ENCODE peak calls at places on chromosomes 2 and 18, in eight cellular contexts. I, J, T, S, G, R, H and P are unnamed samples.

GRCh38 chr2:238926761-238927611 is 79.1 kb downstream of the TWIST2 start:
- DNase-seq in T (no peak), H (no peak), J (no peak), I (peak; percentile 55), R (no peak), S (no peak), G (no peak), P (no peak)

GRCh38 chr2:218465987-218466633 is 47.2 kb downstream of the VIL1 start:
- DNase-seq in G (no peak), T (no peak), H (peak; percentile 44), J (peak; percentile 2), I (no peak), R (no peak), S (peak; percentile 44), P (no peak)

GRCh38 chr2:99350194-99350593 is 13.0 kb downstream of the EIF5B start:
- DNase-seq in S (no peak), T (no peak), R (no peak), I (no peak), H (no peak), J (no peak), G (no peak), P (no peak)

GRCh38 chr2:200125463-200125862 is 170.1 kb downstream of the MAIP1 start:
- DNase-seq in T (no peak), G (no peak), H (no peak), R (no peak), S (no peak), I (no peak), J (no peak), P (no peak)

GRCh38 chr2:129923265-129924141 is 56.0 kb upstream of the RAB6C start:
- DNase-seq in J (peak; percentile 73), G (no peak), S (peak; percentile 40), R (no peak), T (peak; percentile 46), I (no peak), H (peak; percentile 43), P (no peak)

GRCh38 chr2:230700447-230700846 is 12.2 kb upstream of the CAB39 start:
- DNase-seq in R (no peak), G (no peak), J (no peak), S (peak; percentile 64), H (peak; percentile 46), I (no peak), T (no peak), P (no peak)

GRCh38 chr2:95344656-95345055 is 47.5 kb downstream of the KCNIP3 start:
- DNase-seq in J (no peak), G (no peak), T (no peak), I (peak; percentile 34), R (no peak), H (no peak), S (no peak), P (no peak)

GRCh38 chr2:232230557-232230956 is 148.0 kb upstream of the ALPP start:
- DNase-seq in I (no peak), J (peak; percentile 68), H (no peak), S (no peak), R (no peak), T (no peak), G (peak; percentile 49), P (no peak)

GRCh38 chr18:49177812-49178211 is 227.0 kb upstream of the SMAD7 start:
- DNase-seq in H (peak; percentile 73), G (no peak), R (no peak), I (no peak), J (no peak), T (no peak), S (peak; percentile 60), P (no peak)

GRCh38 chr2:199842631-199843030 is 8.4 kb downstream of the FTCDNL1 start:
- DNase-seq in G (no peak), R (no peak), J (no peak), T (no peak), H (no peak), S (no peak), I (no peak), P (no peak)

GRCh38 chr2:32743480-32744236 is 115.8 kb downstream of the TTC27 start:
- DNase-seq in I (no peak), J (no peak), G (no peak), R (no peak), H (no peak), S (peak; percentile 8), T (no peak), P (no peak)

GRCh38 chr2:69204654-69205053 is 182.4 kb downstream of the GFPT1 start:
- DNase-seq in H (no peak), R (no peak), S (no peak), T (no peak), J (no peak), I (no peak), G (no peak), P (no peak)

GRCh38 chr18:48488388-48488850 is 50.4 kb upstream of the CTIF start:
- DNase-seq in R (peak; percentile 75), J (peak; percentile 94), H (peak; percentile 73), T (peak; percentile 93), S (peak; percentile 91), I (peak; percentile 93), G (peak; percentile 95), P (peak; percentile 20)

GRCh38 chr2:212484563-212485080 is 54.0 kb downstream of the ERBB4 start:
- DNase-seq in S (no peak), J (peak; percentile 10), T (no peak), H (peak; percentile 26), I (no peak), G (no peak), R (no peak), P (no peak)

GRCh38 chr2:195532628-195533271 is 124.3 kb upstream of the SLC39A10 start:
- DNase-seq in T (no peak), H (peak; percentile 38), S (peak; percentile 7), I (no peak), G (no peak), J (peak; percentile 46), R (no peak), P (no peak)

GRCh38 chr2:197286805-197287595 is 23.6 kb downstream of the ANKRD44 start:
- DNase-seq in T (peak; percentile 78), J (no peak), G (peak; percentile 59), R (no peak), I (no peak), H (peak; percentile 88), S (peak; percentile 93), P (peak; percentile 45)

GRCh38 chr2:145190031-145190703 is 670.2 kb upstream of the ZEB2 start:
- DNase-seq in R (no peak), H (no peak), J (no peak), I (no peak), G (no peak), S (peak; percentile 48), T (no peak), P (no peak)

GRCh38 chr2:239394346-239394945 is 6.4 kb downstream of the HDAC4 start:
- DNase-seq in I (peak; percentile 59), T (no peak), G (no peak), S (no peak), H (peak; percentile 8), J (no peak), R (no peak), P (peak; percentile 39)

GRCh38 chr2:40957508-40957907 is 505.6 kb upstream of the SLC8A1 start:
- DNase-seq in H (peak; percentile 3), J (no peak), G (no peak), R (peak; percentile 41), I (no peak), T (no peak), S (peak; percentile 43), P (no peak)

GRCh38 chr18:64090876-64091275 is 58.0 kb downstream of the LINC00305 start:
- DNase-seq in J (no peak), S (no peak), R (no peak), I (no peak), G (no peak), H (no peak), T (no peak), P (no peak)

GRCh38 chr2:121530210-121530562 is 494 bp upstream of the RNU4ATAC start:
- DNase-seq in H (peak; percentile 85), S (no peak), T (peak; percentile 69), I (peak; percentile 90), J (peak; percentile 85), G (peak; percentile 66), R (peak; percentile 82), P (no peak)

GRCh38 chr2:127014630-127015029 is 92.3 kb downstream of the BIN1 start:
- DNase-seq in H (peak; percentile 99), S (peak; percentile 100), T (no peak), G (no peak), R (no peak), J (no peak), I (no peak), P (no peak)

GRCh38 chr2:30661173-30662107 is 145.8 kb downstream of the CAPN13 start:
- DNase-seq in I (no peak), R (no peak), H (peak; percentile 26), T (peak; percentile 23), G (no peak), J (no peak), S (peak; percentile 45), P (no peak)

GRCh38 chr2:39683022-39683699 is 17.4 kb downstream of the TMEM178A start:
- DNase-seq in J (no peak), I (no peak), H (no peak), G (no peak), S (no peak), R (no peak), T (no peak), P (no peak)

GRCh38 chr2:10123281-10123680 is 742 bp downstream of the RRM2 start:
- DNase-seq in T (no peak), S (no peak), H (peak; percentile 30), J (no peak), R (no peak), G (no peak), I (no peak), P (no peak)

GRCh38 chr2:165889761-165890242 is 63.8 kb downstream of the TTC21B start:
- DNase-seq in H (no peak), S (no peak), G (no peak), I (no peak), R (no peak), T (no peak), J (no peak), P (no peak)
- H3K36me3 ChIP-seq in H (peaks cover 6% of the 10 kb centered on the region), S (no peaks in the 10 kb centered on the region), G (peaks cover 59% of the 10 kb centered on the region), I (peaks cover 7% of the 10 kb centered on the region), R (peaks cover 55% of the 10 kb centered on the region), T (peaks cover 31% of the 10 kb centered on the region), J (no peaks in the 10 kb centered on the region), P (peaks cover 28% of the 10 kb centered on the region)

GRCh38 chr2:49914281-49914680 is 760.0 kb upstream of the FSHR start:
- DNase-seq in G (no peak), I (no peak), H (peak; percentile 49), S (peak; percentile 87), T (no peak), R (no peak), J (no peak), P (no peak)
- H3K36me3 ChIP-seq in G (no peaks in the 10 kb centered on the region), I (no peaks in the 10 kb centered on the region), H (no peaks in the 10 kb centered on the region), S (no peaks in the 10 kb centered on the region), T (no peaks in the 10 kb centered on the region), R (no peaks in the 10 kb centered on the region), J (no peaks in the 10 kb centered on the region), P (no peaks in the 10 kb centered on the region)

GRCh38 chr2:219636144-219636915 is 8.9 kb downstream of the SLC4A3 start:
- DNase-seq in I (peak; percentile 39), T (no peak), R (peak; percentile 45), H (no peak), S (no peak), J (no peak), G (no peak), P (no peak)
- H3K36me3 ChIP-seq in I (no peaks in the 10 kb centered on the region), T (peaks cover 75% of the 10 kb centered on the region), R (no peaks in the 10 kb centered on the region), H (peaks cover 92% of the 10 kb centered on the region), S (peaks cover 4% of the 10 kb centered on the region), J (peaks cover 5% of the 10 kb centered on the region), G (no peaks in the 10 kb centered on the region), P (no peaks in the 10 kb centered on the region)

DNA sequence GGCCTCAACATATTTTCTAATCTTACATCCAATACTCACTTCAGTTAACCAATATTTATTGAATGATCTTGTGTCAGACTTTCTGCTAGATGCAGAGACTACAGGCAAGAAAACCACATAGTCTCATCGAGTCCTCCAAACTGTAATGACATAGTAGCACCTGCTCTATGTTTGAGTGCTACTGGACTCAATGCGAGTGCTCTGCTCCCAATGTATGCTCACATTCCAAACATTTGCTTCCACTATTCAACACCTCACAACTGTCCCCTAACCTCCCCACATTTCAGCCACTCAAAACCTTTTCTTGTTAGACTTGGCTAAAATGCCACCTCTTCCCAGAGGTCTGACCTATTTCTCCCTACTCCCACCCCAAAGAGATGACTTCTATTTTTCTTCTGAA is 65.2 kb downstream of the SLC66A3 start:
- DNase-seq in R (no peak), G (no peak), I (no peak), H (no peak), S (no peak), J (no peak), T (no peak), P (no peak)
- H3K36me3 ChIP-seq in R (peaks cover 82% of the 10 kb centered on the region), G (peaks cover 68% of the 10 kb centered on the region), I (peaks cover 1% of the 10 kb centered on the region), H (peaks cover 12% of the 10 kb centered on the region), S (peaks cover 2% of the 10 kb centered on the region), J (peaks cover 36% of the 10 kb centered on the region), T (peaks cover 43% of the 10 kb centered on the region), P (no peaks in the 10 kb centered on the region)